ENCODE peak calls at places on chromosomes 13 and 19, in six cellular contexts. M, L, Z, H, O and X are unnamed samples.

GRCh38 chr19:14536926-14537692 is 7.7 kb downstream of the TECR start:
- DNase-seq in M (peak; percentile 79), L (peak; percentile 83), Z (no peak), H (no peak), O (peak; percentile 72), X (peak; percentile 86)

GRCh38 chr19:5156231-5156986 is 184.2 kb downstream of the PTPRS start:
- DNase-seq in M (no peak), L (no peak), Z (no peak), H (no peak), O (no peak), X (peak; percentile 37)

GRCh38 chr13:77728265-77728966 is 30.9 kb downstream of the SLAIN1 start:
- DNase-seq in M (no peak), L (no peak), Z (no peak), H (no peak), O (no peak), X (no peak)

GRCh38 chr13:102028198-102028597 is 373.6 kb downstream of the FGF14 start:
- DNase-seq in M (no peak), L (no peak), Z (no peak), H (no peak), O (no peak), X (no peak)

GRCh38 chr19:19619849-19620210 is 1.3 kb upstream of the PBX4 start:
- DNase-seq in M (no peak), L (no peak), Z (no peak), H (no peak), O (no peak), X (no peak)

GRCh38 chr13:106001443-106001842 is 534.0 kb downstream of the EFNB2 start:
- DNase-seq in M (no peak), L (no peak), Z (no peak), H (no peak), O (no peak), X (no peak)

GRCh38 chr19:51706885-51707284 is 13.8 kb downstream of the SPACA6 start:
- DNase-seq in M (no peak), L (no peak), Z (no peak), H (no peak), O (no peak), X (no peak)

GRCh38 chr13:48831248-48831647 is 144.5 kb upstream of the FNDC3A start:
- DNase-seq in M (no peak), L (no peak), Z (no peak), H (no peak), O (no peak), X (no peak)

GRCh38 chr13:37769078-37769477 is 100.5 kb downstream of the TRPC4 start:
- DNase-seq in M (no peak), L (no peak), Z (no peak), H (no peak), O (no peak), X (no peak)

GRCh38 chr19:53980553-53981407 is 10.7 kb upstream of the CACNG6 start:
- DNase-seq in M (no peak), L (no peak), Z (no peak), H (no peak), O (no peak), X (no peak)

GRCh38 chr19:47996230-47996727 is 1.8 kb downstream of the ELSPBP1 start:
- DNase-seq in M (no peak), L (no peak), Z (no peak), H (no peak), O (no peak), X (no peak)

GRCh38 chr19:5078666-5079409 is 109.9 kb downstream of the KDM4B start:
- DNase-seq in M (no peak), L (no peak), Z (no peak), H (no peak), O (peak; percentile 59), X (no peak)

GRCh38 chr13:20193142-20193923 is 595 bp upstream of the GJB2 start:
- DNase-seq in M (no peak), L (no peak), Z (no peak), H (no peak), O (no peak), X (peak; percentile 84)

GRCh38 chr19:41449079-41449864 is 6.3 kb downstream of the ERICH4 start:
- DNase-seq in M (peak; percentile 79), L (peak; percentile 82), Z (peak; percentile 64), H (peak; percentile 50), O (peak; percentile 80), X (peak; percentile 75)

GRCh38 chr19:5078179-5078578 is 109.3 kb downstream of the KDM4B start:
- DNase-seq in M (no peak), L (no peak), Z (peak; percentile 25), H (no peak), O (no peak), X (peak; percentile 53)

GRCh38 chr19:48629599-48630288 is 7.4 kb downstream of the DBP start:
- DNase-seq in M (peak; percentile 60), L (no peak), Z (no peak), H (no peak), O (peak; percentile 42), X (peak; percentile 87)

GRCh38 chr13:106471957-106472543 is 63.4 kb downstream of the EFNB2 start:
- DNase-seq in M (peak; percentile 40), L (peak; percentile 57), Z (no peak), H (peak; percentile 62), O (no peak), X (no peak)

GRCh38 chr19:45607071-45608029 is 5.3 kb upstream of the GPR4 start:
- DNase-seq in M (peak; percentile 70), L (peak; percentile 87), Z (no peak), H (no peak), O (peak; percentile 84), X (peak; percentile 76)

GRCh38 chr19:33688657-33688992 is 66.9 kb downstream of the CHST8 start:
- DNase-seq in M (no peak), L (no peak), Z (no peak), H (no peak), O (no peak), X (peak; percentile 30)

GRCh38 chr19:47228168-47228936 is 2.6 kb downstream of the BBC3 start:
- DNase-seq in M (peak; percentile 65), L (no peak), Z (no peak), H (no peak), O (peak; percentile 55), X (peak; percentile 71)

GRCh38 chr19:611506-611869 is 21.8 kb downstream of the HCN2 start:
- DNase-seq in M (no peak), L (no peak), Z (no peak), H (no peak), O (no peak), X (no peak)

GRCh38 chr19:46731007-46731501 is 14.1 kb upstream of the PRKD2 start:
- DNase-seq in M (no peak), L (no peak), Z (no peak), H (no peak), O (no peak), X (no peak)

GRCh38 chr13:111120422-111120821 is 5.3 kb downstream of the ARHGEF7 start:
- DNase-seq in M (no peak), L (no peak), Z (no peak), H (no peak), O (no peak), X (no peak)

GRCh38 chr13:67554296-67554695 is 324.2 kb upstream of the PCDH9 start:
- DNase-seq in M (no peak), L (no peak), Z (peak; percentile 29), H (no peak), O (no peak), X (no peak)

GRCh38 chr13:31191748-31192147 is 8.0 kb upstream of the B3GLCT start:
- DNase-seq in M (no peak), L (no peak), Z (no peak), H (no peak), O (no peak), X (no peak)

GRCh38 chr19:459724-460511 is 915 bp downstream of the SHC2 start:
- DNase-seq in M (peak; percentile 58), L (peak; percentile 70), Z (no peak), H (no peak), O (peak; percentile 81), X (peak; percentile 94)

GRCh38 chr19:34932494-34932893 is 5.8 kb downstream of the ZNF30 start:
- DNase-seq in M (no peak), L (no peak), Z (no peak), H (no peak), O (no peak), X (no peak)

GRCh38 chr19:34926361-34926684 is 380 bp upstream of the ZNF30 start:
- DNase-seq in M (no peak), L (no peak), Z (no peak), H (no peak), O (no peak), X (no peak)

GRCh38 chr19:34925278-34925855 is 1.3 kb upstream of the ZNF30 start:
- DNase-seq in M (no peak), L (no peak), Z (no peak), H (no peak), O (no peak), X (peak; percentile 52)

GRCh38 chr19:34926685-34927375 is at the start of gene ZNF30:
- DNase-seq in M (peak; percentile 83), L (peak; percentile 92), Z (no peak), H (peak; percentile 57), O (peak; percentile 93), X (peak; percentile 93)
- H3K27ac ChIP-seq in M (peak within 1 kb of the TSS; percentile 73), L (peak within 1 kb of the TSS; percentile 16), Z (peak within 1 kb of the TSS; percentile 19), H (peak within 1 kb of the TSS; percentile 65), O (peak within 1 kb of the TSS; percentile 78), X (peak within 1 kb of the TSS; percentile 70)

DNA sequence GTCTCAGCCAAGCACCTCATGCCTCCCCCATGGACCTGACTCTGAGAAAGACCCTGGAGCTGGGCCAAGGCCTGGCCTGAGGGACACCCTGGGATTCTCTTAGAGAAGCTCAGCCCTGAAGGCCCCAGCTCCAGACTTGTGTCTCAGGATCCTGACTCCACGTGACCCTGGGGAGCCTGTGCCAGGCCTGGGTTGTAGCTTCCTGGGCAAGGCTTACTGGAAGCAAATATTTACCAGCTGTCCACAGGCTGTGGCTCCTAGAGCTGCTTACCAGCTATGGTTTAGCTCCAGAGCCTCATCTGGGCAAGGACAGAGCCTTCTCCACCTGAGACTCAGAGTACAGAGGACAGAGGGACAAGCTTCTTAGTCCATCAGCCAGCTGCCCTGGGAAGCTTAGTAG is 61.0 kb upstream of the CEACAM8 start:
- DNase-seq in M (no peak), L (no peak), Z (no peak), H (no peak), O (no peak), X (no peak)
- H3K27ac ChIP-seq in M (no peak overlapping the region), L (no peak overlapping the region), Z (no peak overlapping the region), H (no peak overlapping the region), O (no peak overlapping the region), X (no peak overlapping the region)

DNA sequence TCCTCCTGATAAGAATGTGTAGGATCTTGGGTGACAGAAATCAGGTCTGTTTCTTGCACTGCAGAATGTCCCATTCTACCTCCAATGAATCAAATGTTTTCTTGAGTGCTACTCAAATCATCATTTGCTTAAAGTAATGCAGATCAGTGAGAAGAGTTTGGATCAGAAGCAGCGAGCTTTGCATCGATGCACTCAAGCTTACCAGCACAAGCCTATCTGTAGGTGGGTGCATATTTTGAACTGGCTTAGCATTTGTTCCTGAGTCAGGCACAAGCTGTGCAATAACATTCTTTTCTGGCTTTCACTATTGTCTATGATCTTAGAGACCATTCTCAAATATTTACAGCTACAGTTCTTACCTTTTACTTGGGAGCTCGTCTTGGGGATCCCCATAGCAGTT is 109.5 kb downstream of the UBL3 start:
- DNase-seq in M (no peak), L (no peak), Z (no peak), H (no peak), O (no peak), X (no peak)
- H3K27ac ChIP-seq in M (no peak overlapping the region), L (no peak overlapping the region), Z (no peak overlapping the region), H (no peak overlapping the region), O (no peak overlapping the region), X (no peak overlapping the region)

DNA sequence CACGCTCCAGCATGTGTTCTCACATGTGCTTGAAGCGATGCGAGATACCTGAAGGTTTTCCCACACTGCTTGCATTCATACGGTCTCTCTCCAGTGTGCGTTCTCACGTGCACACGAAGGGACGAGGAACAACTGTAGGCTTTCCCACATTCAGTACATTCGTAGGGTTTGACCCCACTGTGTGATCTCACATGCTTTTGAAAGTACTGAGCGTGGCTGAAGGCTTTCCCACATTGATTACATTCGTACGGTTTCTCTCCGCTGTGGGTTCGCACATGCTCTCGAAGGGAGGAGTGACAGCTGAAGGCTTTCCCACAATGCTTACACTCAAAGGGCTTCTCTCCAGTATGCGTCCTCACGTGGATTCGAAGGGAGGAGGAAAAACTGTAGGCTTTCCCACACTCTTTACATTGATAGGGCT is 11.3 kb downstream of the ZNF77 start:
- DNase-seq in M (no peak), L (no peak), Z (no peak), H (no peak), O (no peak), X (no peak)
- H3K27ac ChIP-seq in M (no peak overlapping the region), L (no peak overlapping the region), Z (no peak overlapping the region), H (no peak overlapping the region), O (no peak overlapping the region), X (no peak overlapping the region)